ENCODE peak calls at places on chromosomes 16 and 17, in six cellular contexts. E, K, W, A, X and B are unnamed samples.

GRCh38 chr17:50203086-50203485 is 1.7 kb upstream of the COL1A1 start:
- DNase-seq in E (peak), K (no peak), W (no peak), A (no peak), X (no peak), B (no peak)

GRCh38 chr17:17146791-17147406 is 59.2 kb downstream of the PLD6 start:
- DNase-seq in E (no peak), K (no peak), W (no peak), A (peak), X (peak), B (no peak)

GRCh38 chr16:4306439-4307214 is 9.2 kb upstream of the GLIS2 start:
- DNase-seq in E (no peak), K (no peak), W (no peak), A (no peak), X (no peak), B (no peak)

GRCh38 chr16:23996258-23996955 is 160.6 kb downstream of the PRKCB start:
- DNase-seq in E (no peak), K (no peak), W (no peak), A (no peak), X (no peak), B (no peak)

GRCh38 chr17:57154896-57155295 is 69.8 kb downstream of the AKAP1 start:
- DNase-seq in E (no peak), K (no peak), W (no peak), A (no peak), X (no peak), B (no peak)

GRCh38 chr16:83626204-83626603 is 181.6 kb upstream of the HSBP1 start:
- DNase-seq in E (no peak), K (no peak), W (no peak), A (no peak), X (no peak), B (peak)

GRCh38 chr16:25580071-25580470 is 111.7 kb upstream of the HS3ST4 start:
- DNase-seq in E (no peak), K (no peak), W (no peak), A (no peak), X (no peak), B (no peak)

GRCh38 chr16:56198755-56199114 is 7.4 kb downstream of the GNAO1 start:
- DNase-seq in E (no peak), K (no peak), W (no peak), A (no peak), X (no peak), B (no peak)

GRCh38 chr17:43713494-43714162 is 45.0 kb downstream of the SOST start:
- DNase-seq in E (no peak), K (peak), W (no peak), A (no peak), X (no peak), B (no peak)

GRCh38 chr16:72740346-72740745 is 307.6 kb downstream of the ZFHX3 start:
- DNase-seq in E (no peak), K (no peak), W (no peak), A (no peak), X (no peak), B (no peak)

GRCh38 chr17:50199651-50200446 is 1.6 kb downstream of the COL1A1 start:
- DNase-seq in E (peak), K (peak), W (peak), A (peak), X (peak), B (peak)

GRCh38 chr16:50858877-50859627 is 117.2 kb downstream of the CYLD start:
- DNase-seq in E (no peak), K (no peak), W (no peak), A (no peak), X (no peak), B (peak)

GRCh38 chr17:45034599-45034998 is 16.8 kb downstream of the DCAKD start:
- DNase-seq in E (no peak), K (no peak), W (no peak), A (no peak), X (no peak), B (no peak)

GRCh38 chr17:44788139-44788538 is 29.4 kb downstream of the ADAM11 start:
- DNase-seq in E (no peak), K (no peak), W (no peak), A (no peak), X (no peak), B (no peak)

GRCh38 chr16:821751-822150 is 21.2 kb upstream of the GNG13 start:
- DNase-seq in E (no peak), K (no peak), W (no peak), A (no peak), X (no peak), B (no peak)

GRCh38 chr17:68142595-68142994 is 105.2 kb upstream of the AMZ2 start:
- DNase-seq in E (no peak), K (no peak), W (no peak), A (no peak), X (no peak), B (no peak)

GRCh38 chr17:16040710-16041251 is 41.2 kb downstream of the TTC19 start:
- DNase-seq in E (no peak), K (no peak), W (no peak), A (no peak), X (no peak), B (no peak)

GRCh38 chr16:84826558-84826941 is 6.8 kb downstream of the CRISPLD2 start:
- DNase-seq in E (no peak), K (peak), W (no peak), A (no peak), X (no peak), B (no peak)

GRCh38 chr16:88454315-88455057 is 1.4 kb downstream of the ZFPM1 start:
- DNase-seq in E (peak), K (no peak), W (no peak), A (no peak), X (peak), B (no peak)

GRCh38 chr16:6889106-6889505 is 443.5 kb upstream of the RBFOX1 start:
- DNase-seq in E (no peak), K (no peak), W (no peak), A (no peak), X (no peak), B (no peak)

GRCh38 chr17:33560165-33560564 is 267.1 kb upstream of the ASIC2 start:
- DNase-seq in E (no peak), K (no peak), W (no peak), A (no peak), X (no peak), B (no peak)

GRCh38 chr16:89036776-89037175 is 56.9 kb upstream of the ACSF3 start:
- DNase-seq in E (no peak), K (peak), W (no peak), A (no peak), X (no peak), B (no peak)

GRCh38 chr17:17648762-17649161 is 32.5 kb upstream of the RAI1 start:
- DNase-seq in E (no peak), K (peak), W (no peak), A (no peak), X (no peak), B (no peak)

GRCh38 chr16:10907757-10908045 is 30.7 kb downstream of the CIITA start:
- DNase-seq in E (no peak), K (no peak), W (no peak), A (no peak), X (no peak), B (no peak)

GRCh38 chr17:38451840-38452529 is 23.7 kb downstream of the ARHGAP23 start:
- DNase-seq in E (no peak), K (no peak), W (no peak), A (no peak), X (no peak), B (no peak)

GRCh38 chr16:85846461-85846860 is 47.0 kb downstream of the COX4I1 start:
- DNase-seq in E (no peak), K (no peak), W (no peak), A (no peak), X (no peak), B (no peak)

GRCh38 chr16:60304078-60304477 is 1570.0 kb upstream of the GOT2 start:
- DNase-seq in E (no peak), K (no peak), W (no peak), A (no peak), X (no peak), B (no peak)
- TF ChIP-seq POLR2A in E (no peak), K (no peak), W (no peak), A (no peak), X (no peak), B (no peak)

GRCh38 chr17:20095366-20096080 is 86.4 kb downstream of the SPECC1 start:
- DNase-seq in E (no peak), K (peak), W (peak), A (peak), X (peak), B (peak)
- TF ChIP-seq CTCF in E (no peak), K (peak), W (no peak), A (peak), X (peak), B (no peak)

DNA sequence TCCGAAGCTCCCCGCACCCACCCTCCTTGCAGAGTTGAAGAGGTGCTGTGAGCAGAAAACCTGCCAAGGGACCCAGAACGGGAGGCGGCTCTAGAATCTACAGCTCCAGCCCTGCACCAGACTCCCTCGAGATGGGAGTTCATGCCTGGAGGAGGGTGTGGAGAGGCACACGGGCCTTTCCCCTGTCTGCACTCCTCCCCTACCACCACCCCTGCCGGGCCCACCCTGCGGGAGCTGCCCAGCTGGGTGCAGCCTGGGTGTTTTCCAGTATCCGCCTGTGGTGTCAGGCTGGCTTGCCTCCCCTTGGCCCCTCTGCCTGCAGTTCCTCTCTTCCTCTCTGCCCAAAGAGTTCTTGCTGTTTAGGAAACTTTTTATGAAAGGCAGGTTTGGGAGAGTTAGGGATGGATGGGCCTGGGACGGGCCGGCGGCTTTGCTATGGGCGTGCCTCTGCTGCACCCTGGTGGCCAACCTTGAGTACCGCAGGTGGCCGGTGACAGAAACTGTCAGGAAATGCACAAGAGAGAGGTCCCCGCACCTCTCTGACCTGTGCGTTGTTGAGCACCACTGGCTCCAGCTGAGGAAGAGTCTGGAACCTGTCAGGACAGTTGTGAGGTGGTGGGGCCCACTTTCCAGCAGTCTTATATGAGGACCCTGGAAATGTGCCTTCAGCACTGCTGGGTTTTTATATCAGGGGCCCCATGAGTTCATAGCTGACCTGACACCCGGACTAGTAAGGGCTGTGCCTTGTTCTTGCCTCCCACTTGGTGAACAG is 354.1 kb downstream of the SEC14L1 start:
- DNase-seq in E (peak), K (peak), W (peak), A (peak), X (peak), B (peak)
- TF ChIP-seq POLR2A in E (no peak), K (no peak), W (no peak), A (no peak), X (no peak), B (no peak)

DNA sequence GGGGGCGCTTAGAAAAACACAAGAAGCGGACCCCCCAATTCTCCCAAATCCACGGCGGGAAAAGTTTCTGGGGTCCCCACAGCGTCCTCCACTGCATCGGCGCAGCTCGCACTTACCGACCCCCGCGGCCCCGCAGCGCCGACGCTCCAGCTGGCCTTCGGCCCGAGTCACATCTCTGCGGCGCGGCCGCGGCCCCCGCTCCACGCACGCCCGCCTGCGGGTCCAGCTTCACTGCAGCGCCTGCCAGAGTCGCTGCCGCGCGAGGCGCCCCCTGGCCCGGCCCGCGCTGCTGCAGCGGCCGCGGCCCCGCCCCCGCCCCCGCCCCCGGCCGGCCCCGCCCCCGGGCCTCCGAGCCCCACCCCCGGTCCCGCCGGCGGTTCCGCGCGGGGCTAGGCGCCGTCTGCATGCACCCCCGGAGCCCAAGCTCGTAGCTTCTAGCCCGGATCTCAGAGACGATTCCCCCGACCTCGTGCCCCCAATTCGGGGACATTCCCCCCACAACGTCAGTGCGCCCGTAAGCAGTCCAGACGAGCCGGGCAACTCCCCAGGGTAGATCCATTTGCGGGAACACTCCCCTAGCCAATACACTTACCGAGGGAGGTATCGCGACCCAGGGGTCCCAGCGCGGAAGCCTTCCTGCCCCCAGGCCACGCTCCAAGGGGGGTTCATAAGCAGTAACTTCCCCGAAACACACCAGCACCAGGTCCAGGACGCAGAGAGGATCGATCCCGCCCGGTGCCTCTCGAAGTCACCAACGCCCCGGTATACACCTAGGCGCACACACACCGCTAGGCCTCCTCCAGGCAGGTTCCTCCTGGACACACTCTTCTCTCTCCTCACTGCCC is at the start of gene GPRC5B:
- DNase-seq in E (peak), K (peak), W (peak), A (no peak), X (peak), B (peak)
- TF ChIP-seq CTCF in E (no peak), K (no peak), W (peak), A (no peak), X (peak), B (no peak)

GRCh38 chr17:3723556-3724372 is at the start of gene HASPIN:
- DNase-seq in E (peak), K (peak), W (peak), A (peak), X (peak), B (peak)
- TF ChIP-seq POLR2A in E (peak), K (no peak), W (peak), A (peak), X (peak), B (no peak)